ENCODE peak calls at places on chromosomes 12 and 14, in four cellular contexts. A is HL-60, P is K562, H is GM12878. X is an unnamed sample.

GRCh38 chr12:125683748-125684381 is 618.6 kb downstream of the AACS start:
- DNase-seq in A (no peak), P (no peak), H (no peak), X (peak)

GRCh38 chr12:125936502-125936901 is 871.3 kb downstream of the AACS start:
- DNase-seq in A (no peak), P (no peak), H (no peak), X (no peak)

GRCh38 chr14:104388011-104388521 is 191.5 kb upstream of the C14orf180 start:
- DNase-seq in A (no peak), P (no peak), H (no peak), X (no peak)

GRCh38 chr14:54446201-54446693 is 5.1 kb upstream of the CNIH1 start:
- DNase-seq in A (peak), P (no peak), H (no peak), X (no peak)

GRCh38 chr12:12582895-12583303 is 20.2 kb upstream of the DUSP16 start:
- DNase-seq in A (peak), P (no peak), H (peak), X (no peak)

GRCh38 chr12:93134893-93135285 is 205.8 kb upstream of the EEA1 start:
- DNase-seq in A (peak), P (no peak), H (no peak), X (no peak)

GRCh38 chr12:131351319-131352028 is 359.4 kb upstream of the SFSWAP start:
- DNase-seq in A (no peak), P (peak), H (peak), X (no peak)

GRCh38 chr12:106027286-106027685 is 111.5 kb downstream of the NUAK1 start:
- DNase-seq in A (no peak), P (no peak), H (no peak), X (no peak)

GRCh38 chr12:50984899-50985298 is 32.6 kb downstream of the HIGD1C start:
- DNase-seq in A (no peak), P (no peak), H (no peak), X (no peak)

GRCh38 chr14:56797569-56798446 is 12.5 kb downstream of the OTX2 start:
- DNase-seq in A (no peak), P (no peak), H (no peak), X (no peak)

GRCh38 chr12:118537481-118537917 is 161.1 kb downstream of the SUDS3 start:
- DNase-seq in A (no peak), P (no peak), H (no peak), X (no peak)

GRCh38 chr12:107593713-107594381 is 91.8 kb upstream of the PWP1 start:
- DNase-seq in A (peak), P (peak), H (peak), X (no peak)

GRCh38 chr12:13390381-13390856 is 193.9 kb downstream of the EMP1 start:
- DNase-seq in A (no peak), P (no peak), H (no peak), X (no peak)

GRCh38 chr14:99952039-99952438 is 113.2 kb upstream of the EVL start:
- DNase-seq in A (no peak), P (no peak), H (no peak), X (no peak)

GRCh38 chr14:73245401-73246325 is 8.4 kb downstream of the PAPLN start:
- DNase-seq in A (peak), P (peak), H (no peak), X (peak)

GRCh38 chr12:95648990-95649791 is 97.9 kb upstream of the USP44 start:
- DNase-seq in A (no peak), P (no peak), H (no peak), X (no peak)

GRCh38 chr12:116302200-116303075 is 24.9 kb upstream of the MED13L start:
- DNase-seq in A (peak), P (no peak), H (no peak), X (no peak)

GRCh38 chr14:30906752-30907658 is 32.6 kb downstream of the COCH start:
- DNase-seq in A (peak), P (no peak), H (no peak), X (no peak)

GRCh38 chr14:86055512-86055911 is 525.6 kb downstream of the FLRT2 start:
- DNase-seq in A (no peak), P (no peak), H (no peak), X (no peak)

GRCh38 chr14:70292716-70293115 is 66.8 kb downstream of the COX16 start:
- DNase-seq in A (no peak), P (no peak), H (no peak), X (no peak)

GRCh38 chr14:99772371-99773283 is 20.6 kb upstream of the EML1 start:
- DNase-seq in A (no peak), P (no peak), H (no peak), X (no peak)

GRCh38 chr12:12008232-12008850 is 62.4 kb upstream of the BCL2L14 start:
- DNase-seq in A (peak), P (no peak), H (no peak), X (no peak)

GRCh38 chr14:60331201-60332045 is 82.4 kb downstream of the PPM1A start:
- DNase-seq in A (peak), P (peak), H (peak), X (peak)

GRCh38 chr12:30975581-30975980 is 49.0 kb downstream of the TSPAN11 start:
- DNase-seq in A (no peak), P (no peak), H (no peak), X (no peak)

GRCh38 chr12:57726151-57726883 is 12.2 kb downstream of the AGAP2 start:
- DNase-seq in A (no peak), P (no peak), H (no peak), X (peak)

GRCh38 chr12:41515953-41516352 is 327.8 kb downstream of the PDZRN4 start:
- DNase-seq in A (no peak), P (no peak), H (no peak), X (no peak)

GRCh38 chr12:121444842-121445202 is 44.9 kb downstream of the RNF34 start:
- DNase-seq in A (no peak), P (no peak), H (no peak), X (no peak)

GRCh38 chr12:121442028-121442948 is 42.4 kb downstream of the RNF34 start:
- DNase-seq in A (no peak), P (no peak), H (no peak), X (no peak)

GRCh38 chr12:121443911-121444841 is 44.3 kb downstream of the RNF34 start:
- DNase-seq in A (no peak), P (no peak), H (no peak), X (no peak)

GRCh38 chr12:121441555-121441954 is 41.6 kb downstream of the RNF34 start:
- DNase-seq in A (no peak), P (no peak), H (no peak), X (no peak)

DNA sequence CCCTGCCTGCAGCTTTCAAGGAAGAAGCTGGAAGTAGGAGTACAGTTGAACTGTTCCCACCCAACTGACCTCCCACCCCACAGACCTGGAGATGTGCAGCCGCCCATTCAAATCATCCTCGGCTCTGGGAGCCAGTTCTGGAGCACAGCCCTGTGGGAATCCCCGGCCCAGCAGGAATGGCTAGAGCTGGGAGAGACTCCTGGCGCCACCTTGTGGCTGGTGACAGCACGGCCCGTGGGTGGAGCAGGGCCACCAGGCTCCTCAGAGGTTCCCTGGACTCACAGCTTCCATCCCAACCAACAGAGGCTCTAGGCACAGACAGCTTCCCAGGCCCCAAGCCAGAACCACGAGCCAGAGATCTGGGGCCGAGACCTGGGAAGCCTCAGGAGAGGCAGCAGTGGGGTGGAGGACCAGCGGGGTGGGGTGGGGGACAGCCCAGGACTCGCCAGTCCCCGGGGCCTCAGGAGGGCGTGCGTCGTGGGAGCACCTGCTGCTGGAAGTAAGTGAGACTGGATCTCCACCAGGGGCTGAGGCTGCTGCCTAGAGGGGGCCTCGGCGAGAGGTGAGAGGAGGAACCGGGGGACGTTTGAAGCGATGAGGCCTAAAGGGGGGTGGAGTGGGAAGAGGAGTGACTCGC is 43.4 kb downstream of the RNF34 start:
- DNase-seq in A (peak), P (peak), H (no peak), X (peak)
- TF ChIP-seq POLR2AphosphoS5 in A (no peak), P (no peak), H (peak), X (no peak)

DNA sequence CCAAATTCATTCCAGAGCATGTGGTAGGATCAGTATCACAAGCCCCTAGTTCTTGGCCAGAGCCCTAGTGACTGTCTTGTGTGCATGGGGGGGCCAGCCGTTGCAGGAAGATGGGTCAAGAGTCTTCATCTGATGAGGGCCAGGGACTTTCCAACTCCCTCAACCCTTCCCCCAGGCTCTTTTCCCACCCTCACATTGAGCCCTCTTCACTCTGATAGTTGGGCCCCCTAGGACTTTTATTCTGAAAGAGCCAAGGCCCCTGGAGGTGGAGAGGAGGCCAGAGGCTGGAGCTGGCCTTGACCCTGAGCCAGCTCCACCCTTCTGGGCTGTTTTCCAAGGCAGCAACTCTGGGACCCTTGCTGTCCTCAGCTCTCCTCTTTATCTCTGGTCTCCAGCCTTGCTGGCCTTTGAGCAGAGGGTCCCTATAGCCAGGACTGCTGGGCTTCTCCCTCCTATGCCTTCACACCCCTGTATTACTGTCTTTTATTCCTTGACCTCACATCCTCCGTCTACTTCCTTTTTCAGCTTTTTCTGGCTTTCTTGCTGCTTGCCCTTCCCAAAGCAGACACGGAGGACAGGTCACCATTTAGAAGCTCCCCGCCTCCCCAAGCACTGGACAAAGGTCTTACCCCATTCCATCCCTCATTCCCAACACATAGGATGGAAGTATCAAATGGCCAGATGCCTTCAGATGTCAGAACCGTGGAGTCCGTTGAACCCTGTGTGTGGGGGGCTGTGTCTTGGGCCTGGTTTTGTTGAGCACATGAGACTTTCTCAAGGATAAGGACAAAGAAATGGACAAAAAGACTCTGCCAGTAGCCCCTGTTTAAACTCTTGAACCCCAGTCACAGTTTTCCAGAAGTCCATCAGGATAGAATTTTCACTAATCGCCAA is 5.6 kb downstream of the RBP5 start:
- DNase-seq in A (no peak), P (peak), H (no peak), X (no peak)
- TF ChIP-seq SPI1 in A (no peak), P (no peak), H (no peak), X (no peak)

DNA sequence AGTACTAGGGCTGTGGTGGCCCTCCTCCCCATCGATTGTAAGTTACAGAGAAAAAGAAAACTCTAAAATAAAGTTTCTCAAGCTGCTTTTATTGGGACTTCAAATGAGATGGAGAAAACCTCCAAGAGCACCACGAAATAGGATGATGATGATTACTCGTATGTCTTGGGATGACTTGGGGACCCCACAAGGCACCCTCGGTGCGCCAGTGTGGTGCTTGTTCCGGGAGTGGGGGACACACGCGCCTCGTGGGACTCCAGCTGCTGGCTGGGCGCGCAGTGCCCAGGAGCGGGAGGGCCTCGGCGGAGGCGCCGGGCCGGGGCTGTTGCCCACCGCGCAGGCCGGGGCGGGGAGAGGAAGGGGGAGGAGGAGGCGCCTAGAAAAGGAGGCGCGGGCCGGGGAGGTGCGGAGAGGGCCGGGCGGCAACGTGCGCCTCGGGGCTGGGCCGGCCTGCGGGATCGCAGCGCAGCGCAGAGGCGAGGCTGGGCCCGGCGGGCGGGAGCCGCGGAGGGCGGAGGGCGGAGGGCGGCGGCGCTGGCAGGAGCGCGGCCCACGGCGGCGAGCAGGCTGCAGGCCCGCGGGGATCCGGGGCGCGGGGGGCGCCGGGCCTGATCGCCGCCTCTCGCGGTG is at the start of gene RFLNA:
- DNase-seq in A (no peak), P (no peak), H (no peak), X (no peak)
- TF ChIP-seq POLR2AphosphoS5 in A (no peak), P (no peak), H (no peak), X (no peak)

GRCh38 chr12:52293926-52294325 is 2.6 kb upstream of the KRT81 start:
- DNase-seq in A (no peak), P (no peak), H (no peak), X (no peak)
- TF ChIP-seq SPI1 in A (no peak), P (no peak), H (no peak), X (no peak)

DNA sequence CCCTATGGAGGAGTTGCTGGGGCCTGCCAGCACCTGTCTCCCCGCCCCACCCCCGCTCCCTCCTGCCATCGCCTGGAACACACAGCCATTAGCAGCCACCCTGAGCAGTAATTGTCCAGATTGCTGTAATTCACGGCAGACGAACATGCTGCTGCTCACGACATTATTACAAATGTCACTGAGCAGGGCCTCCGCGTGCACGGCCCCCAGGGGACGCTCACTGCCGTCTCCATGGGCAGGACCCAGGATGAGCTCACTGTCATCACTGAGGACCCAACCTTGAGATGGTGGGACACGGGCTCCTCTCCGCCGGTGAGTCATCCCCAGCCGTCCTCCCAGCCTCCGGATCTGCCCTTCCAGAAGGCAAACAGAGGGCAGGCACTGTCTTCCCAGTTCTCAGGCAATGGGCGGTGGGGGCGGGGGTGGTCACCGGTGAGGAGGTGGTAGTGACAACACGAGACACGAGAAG is 100.4 kb downstream of the RFLNA start:
- DNase-seq in A (no peak), P (no peak), H (no peak), X (no peak)
- TF ChIP-seq POLR2AphosphoS5 in A (no peak), P (no peak), H (no peak), X (no peak)

DNA sequence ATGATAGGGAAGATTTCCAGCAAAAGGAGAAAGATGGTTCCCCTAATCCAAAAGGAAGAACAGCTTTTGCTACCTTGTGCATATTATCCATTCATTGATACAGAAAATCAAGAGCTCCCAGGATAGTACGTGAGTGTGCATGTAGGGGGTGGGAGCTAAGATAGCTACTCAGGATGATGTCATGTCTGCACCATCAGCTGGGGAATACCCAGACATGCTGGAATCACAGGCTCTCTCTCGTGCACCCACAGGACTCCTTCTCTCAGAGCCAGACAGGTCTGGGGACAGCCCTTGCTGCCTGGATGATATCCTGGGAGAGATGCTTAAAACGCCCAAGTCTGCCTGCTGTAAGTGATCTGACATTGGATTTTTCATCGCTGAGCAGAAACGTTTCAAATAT is 38.9 kb downstream of the FOXN3 start:
- DNase-seq in A (no peak), P (no peak), H (no peak), X (no peak)
- TF ChIP-seq SPI1 in A (no peak), P (no peak), H (no peak), X (no peak)

GRCh38 chr12:4267904-4268548 is 5.5 kb upstream of the CCND2 start:
- DNase-seq in A (no peak), P (no peak), H (no peak), X (no peak)

GRCh38 chr12:4270016-4270669 is 3.4 kb upstream of the CCND2 start:
- DNase-seq in A (no peak), P (no peak), H (no peak), X (no peak)

GRCh38 chr12:4268549-4269181 is 4.9 kb upstream of the CCND2 start:
- DNase-seq in A (no peak), P (no peak), H (no peak), X (no peak)

GRCh38 chr12:4270670-4271432 is 2.7 kb upstream of the CCND2 start:
- DNase-seq in A (peak), P (no peak), H (no peak), X (no peak)

GRCh38 chr12:4269279-4269991 is 4.1 kb upstream of the CCND2 start:
- DNase-seq in A (peak), P (peak), H (no peak), X (peak)
- TF ChIP-seq POLR2AphosphoS5 in A (peak), P (no peak), H (peak), X (no peak)

GRCh38 chr12:53618340-53618739 is 7.8 kb downstream of the ATF7 start:
- DNase-seq in A (no peak), P (no peak), H (no peak), X (no peak)
- TF ChIP-seq SPI1 in A (no peak), P (no peak), H (no peak), X (no peak)

DNA sequence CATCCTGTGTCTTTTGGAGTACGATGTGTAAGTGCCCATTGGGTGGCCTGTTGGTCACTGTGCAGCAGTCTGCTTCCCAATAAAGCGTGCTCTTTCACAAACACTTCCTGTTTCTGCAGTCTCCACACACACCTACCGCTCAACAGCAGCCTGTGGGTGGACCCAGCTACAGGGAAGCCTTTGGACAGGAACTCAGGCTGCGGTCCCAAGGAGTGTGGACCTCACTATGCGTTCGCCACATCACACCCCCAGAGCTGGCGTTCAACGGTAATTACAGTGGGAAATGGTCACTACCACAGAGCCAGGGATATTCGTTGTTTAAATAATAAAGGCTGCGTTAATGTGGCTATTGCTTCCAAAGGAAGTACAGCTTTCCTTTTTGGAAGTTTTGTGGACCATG is 16.2 kb downstream of the PSMC1 start:
- DNase-seq in A (peak), P (no peak), H (no peak), X (no peak)
- TF ChIP-seq POLR2AphosphoS5 in A (no peak), P (no peak), H (no peak), X (no peak)

GRCh38 chr14:75223664-75224154 is 47.3 kb upstream of the TMED10 start:
- DNase-seq in A (peak), P (no peak), H (peak), X (no peak)
- TF ChIP-seq SPI1 in A (peak), P (peak), H (peak), X (peak)

X was measured in GM12891.